ENCODE peak calls at places on chromosomes 5 and 9, in eight cellular contexts. A, X, K, Z, Y, M, G and O are unnamed samples. For H3K36me3 and H3K4me1, the result is how much of the 10 kb centered on the place peaks cover.

GRCh38 chr5:67272453-67273130 is 76.0 kb upstream of the CD180 start:
- DNase-seq in A (no peak), X (no peak), K (no peak), Z (no peak), Y (no peak), M (no peak), G (peak), O (no peak)

GRCh38 chr5:106454050-106454449 is 1216.7 kb downstream of the EFNA5 start:
- DNase-seq in A (no peak), X (no peak), K (no peak), Z (no peak), Y (no peak), M (no peak), G (no peak), O (no peak)

GRCh38 chr9:69919461-69920061 is 98.9 kb downstream of the CFAP95 start:
- DNase-seq in A (no peak), X (no peak), K (no peak), Z (peak), Y (no peak), M (no peak), G (peak), O (peak)

GRCh38 chr9:133708123-133708769 is 29.9 kb downstream of the SARDH start:
- DNase-seq in A (no peak), X (no peak), K (no peak), Z (no peak), Y (no peak), M (no peak), G (no peak), O (no peak)

GRCh38 chr5:178624626-178625546 is 2.0 kb downstream of the CLK4 start:
- DNase-seq in A (no peak), X (no peak), K (no peak), Z (peak), Y (no peak), M (no peak), G (peak), O (no peak)

GRCh38 chr5:122844136-122844915 is 1.1 kb upstream of the SNX24 start:
- DNase-seq in A (peak), X (peak), K (no peak), Z (no peak), Y (peak), M (no peak), G (peak), O (no peak)

GRCh38 chr9:114348261-114348905 is 18.7 kb downstream of the ORM2 start:
- DNase-seq in A (no peak), X (no peak), K (no peak), Z (no peak), Y (no peak), M (no peak), G (no peak), O (no peak)

GRCh38 chr5:132718544-132719312 is 18.6 kb downstream of the KIF3A start:
- DNase-seq in A (no peak), X (no peak), K (no peak), Z (no peak), Y (no peak), M (no peak), G (no peak), O (no peak)

GRCh38 chr9:130232899-130233586 is 32.5 kb upstream of the HMCN2 start:
- DNase-seq in A (no peak), X (no peak), K (peak), Z (no peak), Y (no peak), M (no peak), G (no peak), O (no peak)

GRCh38 chr9:130227833-130228232 is 37.7 kb upstream of the HMCN2 start:
- DNase-seq in A (no peak), X (no peak), K (no peak), Z (no peak), Y (no peak), M (no peak), G (no peak), O (no peak)

GRCh38 chr9:130233587-130233945 is 32.0 kb upstream of the HMCN2 start:
- DNase-seq in A (no peak), X (no peak), K (no peak), Z (no peak), Y (no peak), M (no peak), G (no peak), O (no peak)

GRCh38 chr9:130226112-130226511 is 39.4 kb upstream of the HMCN2 start:
- DNase-seq in A (no peak), X (no peak), K (no peak), Z (no peak), Y (no peak), M (no peak), G (no peak), O (no peak)

GRCh38 chr9:130229759-130230158 is 35.8 kb upstream of the HMCN2 start:
- DNase-seq in A (no peak), X (no peak), K (no peak), Z (no peak), Y (no peak), M (no peak), G (no peak), O (no peak)
- H3K36me3 ChIP-seq in A (under half), X (under half), K (under half), Z (under half), Y (under half), M (under half), G (half or more), O (under half)

GRCh38 chr9:89999176-89999533 is 394.3 kb downstream of the GADD45G start:
- DNase-seq in A (peak), X (peak), K (peak), Z (peak), Y (peak), M (no peak), G (no peak), O (no peak)
- H3K4me1 ChIP-seq in A (half or more), X (under half), K (half or more), Z (under half), Y (under half), M (half or more), G (under half), O (under half)

DNA sequence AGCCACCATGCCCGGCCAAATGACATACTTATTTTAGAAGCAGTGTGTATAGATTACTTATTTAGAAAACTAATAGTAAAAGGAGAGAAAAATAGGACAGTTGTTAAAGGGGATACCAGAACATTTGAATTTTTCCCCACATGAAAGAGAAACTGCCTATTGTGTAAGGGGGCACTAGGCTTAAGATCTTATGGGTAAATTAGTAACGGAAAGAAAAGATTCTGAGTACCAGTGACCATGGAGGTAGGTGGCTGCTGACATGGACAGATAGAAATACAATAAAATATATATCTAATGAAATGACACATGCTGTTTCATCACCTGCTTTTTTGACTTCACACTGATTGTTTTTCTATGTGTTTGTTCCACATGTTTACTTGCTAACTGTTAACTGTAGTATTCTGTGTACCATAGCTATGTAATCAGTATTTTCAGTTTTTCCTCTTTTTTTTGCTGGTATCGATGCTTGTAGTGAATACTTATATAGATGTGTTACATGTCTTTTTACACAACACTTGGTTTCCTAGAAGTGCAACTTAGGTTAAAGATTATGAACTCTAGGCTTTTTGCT is 3.0 kb upstream of the DNAJC21 start:
- DNase-seq in A (no peak), X (no peak), K (no peak), Z (no peak), Y (no peak), M (no peak), G (no peak), O (no peak)
- H3K36me3 ChIP-seq in A (under half), X (under half), K (half or more), Z (under half), Y (under half), M (half or more), G (under half), O (under half)

DNA sequence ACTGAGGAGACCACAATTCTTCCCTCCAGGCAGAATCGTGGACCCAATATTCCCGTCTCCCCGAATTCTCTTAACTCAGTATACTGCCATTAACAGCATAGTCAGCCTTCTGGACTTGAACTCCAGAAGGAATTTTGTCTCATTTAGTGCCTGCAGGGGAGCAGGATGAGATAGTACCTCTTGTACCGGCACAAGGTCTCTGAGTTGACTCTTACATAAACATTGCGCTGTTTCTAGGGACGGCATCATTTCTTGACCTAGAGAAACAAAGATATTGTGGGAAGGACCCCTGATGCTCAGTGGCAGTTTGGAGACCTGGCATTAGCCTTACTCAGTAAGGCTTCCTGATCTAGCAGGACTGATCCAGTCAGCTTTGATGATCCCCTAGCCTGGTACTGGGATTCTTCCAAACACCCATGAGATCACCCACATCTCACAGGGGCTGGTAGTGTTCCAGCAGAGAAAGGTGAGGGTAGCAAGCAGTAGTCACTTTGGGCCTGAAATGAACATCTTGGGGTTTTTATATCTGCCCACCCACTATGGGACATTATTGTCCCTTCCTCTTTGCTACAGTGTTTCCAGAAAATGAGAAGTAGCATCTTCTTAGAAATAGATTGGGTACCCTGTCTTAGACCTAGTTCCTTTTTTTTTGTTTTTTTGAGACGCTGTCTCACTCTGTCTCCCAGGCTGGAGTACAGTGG is 249.0 kb upstream of the ANKRD55 start:
- DNase-seq in A (no peak), X (no peak), K (no peak), Z (no peak), Y (no peak), M (no peak), G (no peak), O (no peak)
- H3K4me1 ChIP-seq in A (under half), X (under half), K (under half), Z (under half), Y (under half), M (under half), G (under half), O (under half)

DNA sequence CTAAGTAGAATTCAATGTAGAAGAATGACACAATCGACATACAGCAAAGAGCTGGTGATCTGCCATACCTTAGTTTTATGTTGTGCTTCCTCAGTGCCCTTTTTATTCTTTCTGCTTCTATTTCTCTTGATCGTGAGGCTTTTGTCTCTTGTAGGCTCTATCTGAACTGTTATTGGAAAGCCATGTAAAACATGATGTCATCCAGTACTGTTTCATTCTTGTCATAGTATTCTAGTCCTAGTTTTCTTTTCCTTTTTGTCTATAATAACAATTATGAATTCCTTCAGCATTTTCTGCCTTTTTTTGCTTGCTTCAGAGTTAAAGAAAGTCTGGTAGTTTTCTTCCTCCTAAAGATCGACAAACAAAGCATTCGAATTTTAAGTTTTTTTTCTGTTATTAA is 454.4 kb downstream of the TLE4 start:
- DNase-seq in A (no peak), X (no peak), K (no peak), Z (no peak), Y (no peak), M (no peak), G (no peak), O (no peak)
- H3K36me3 ChIP-seq in A (under half), X (under half), K (under half), Z (under half), Y (under half), M (under half), G (under half), O (under half)

DNA sequence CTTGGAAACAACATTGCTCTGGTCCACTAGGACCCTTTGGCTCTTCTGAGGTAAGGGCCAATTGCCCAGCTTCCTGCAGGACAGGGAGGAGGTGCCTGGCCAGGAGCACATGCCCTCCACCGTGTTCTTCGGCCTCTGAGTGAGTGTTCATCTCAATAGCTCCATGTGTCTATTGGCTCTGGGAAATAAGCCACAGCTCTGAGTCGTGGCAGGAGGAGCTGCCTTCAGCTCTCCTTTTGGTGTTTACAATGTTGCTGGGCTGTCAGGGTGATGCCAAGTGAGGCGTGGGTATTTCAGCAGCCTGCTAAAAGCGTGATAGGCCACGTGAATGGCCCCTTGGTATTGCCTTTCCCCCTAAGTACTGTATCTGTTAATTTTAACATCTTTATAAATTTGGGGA is 26.6 kb downstream of the GADD45G start:
- DNase-seq in A (no peak), X (no peak), K (no peak), Z (no peak), Y (no peak), M (no peak), G (no peak), O (no peak)
- H3K4me1 ChIP-seq in A (half or more), X (under half), K (under half), Z (under half), Y (under half), M (under half), G (under half), O (under half)

GRCh38 chr5:72882989-72883388 is 66.5 kb downstream of the TNPO1 start:
- DNase-seq in A (no peak), X (no peak), K (no peak), Z (no peak), Y (no peak), M (no peak), G (no peak), O (no peak)

GRCh38 chr5:72884911-72885310 is 68.5 kb downstream of the TNPO1 start:
- DNase-seq in A (no peak), X (no peak), K (peak), Z (no peak), Y (no peak), M (no peak), G (no peak), O (no peak)

GRCh38 chr5:72883850-72884249 is 67.4 kb downstream of the TNPO1 start:
- DNase-seq in A (no peak), X (no peak), K (no peak), Z (no peak), Y (no peak), M (no peak), G (no peak), O (no peak)

GRCh38 chr5:72888595-72888994 is 67.2 kb upstream of the FCHO2 start:
- DNase-seq in A (no peak), X (no peak), K (no peak), Z (no peak), Y (no peak), M (no peak), G (no peak), O (no peak)

GRCh38 chr5:72885824-72886223 is 69.4 kb downstream of the TNPO1 start:
- DNase-seq in A (no peak), X (no peak), K (no peak), Z (no peak), Y (no peak), M (no peak), G (no peak), O (no peak)
- H3K36me3 ChIP-seq in A (half or more), X (under half), K (half or more), Z (half or more), Y (half or more), M (half or more), G (under half), O (under half)

GRCh38 chr9:21579743-21580142 is 97.6 kb upstream of the IFNE start:
- DNase-seq in A (no peak), X (no peak), K (no peak), Z (no peak), Y (no peak), M (no peak), G (no peak), O (no peak)
- H3K4me1 ChIP-seq in A (under half), X (under half), K (under half), Z (under half), Y (under half), M (under half), G (under half), O (under half)